ENCODE peak calls at places on chromosomes 16 and 17, in six cellular contexts. Q is RWPE1; U is endothelial cell; R is CD4-positive, alpha-beta T cell; C is heart left ventricle; D is pancreas. Y is an unnamed sample.

GRCh38 chr17:29155235-29155965 is 24.8 kb downstream of the MYO18A start:
- DNase-seq in Q (peak), U (no peak), R (peak), C (no peak), D (peak), Y (peak)

GRCh38 chr17:82366749-82367148 is 4.8 kb upstream of the UTS2R start:
- DNase-seq in Q (no peak), U (no peak), R (no peak), C (no peak), D (no peak), Y (no peak)

GRCh38 chr16:46929378-46930332 is 43.8 kb downstream of the DNAJA2 start:
- DNase-seq in Q (peak), U (peak), R (peak), C (peak), D (peak), Y (no peak)

GRCh38 chr17:75194879-75195278 is 10.6 kb upstream of the NUP85 start:
- DNase-seq in Q (no peak), U (no peak), R (no peak), C (no peak), D (no peak), Y (no peak)

GRCh38 chr16:22673463-22673862 is 140.5 kb upstream of the HS3ST2 start:
- DNase-seq in Q (no peak), U (no peak), R (no peak), C (no peak), D (no peak), Y (no peak)

GRCh38 chr17:82302498-82302963 is 14.9 kb downstream of the CD7 start:
- DNase-seq in Q (no peak), U (no peak), R (no peak), C (no peak), D (no peak), Y (no peak)

GRCh38 chr17:44005865-44006580 is 1.6 kb downstream of the NAGS start:
- DNase-seq in Q (peak), U (peak), R (peak), C (peak), D (peak), Y (no peak)

GRCh38 chr17:14301761-14302401 is 1.0 kb downstream of the HS3ST3B1 start:
- DNase-seq in Q (no peak), U (peak), R (peak), C (peak), D (peak), Y (no peak)

GRCh38 chr16:31008154-31008950 is 2.1 kb downstream of the STX1B start:
- DNase-seq in Q (no peak), U (no peak), R (no peak), C (no peak), D (no peak), Y (peak)

GRCh38 chr17:3035256-3035967 is 28.0 kb downstream of the OR1D5 start:
- DNase-seq in Q (no peak), U (no peak), R (no peak), C (no peak), D (no peak), Y (no peak)

GRCh38 chr16:22117666-22118065 is 25.3 kb downstream of the VWA3A start:
- DNase-seq in Q (peak), U (no peak), R (no peak), C (no peak), D (no peak), Y (peak)

GRCh38 chr17:18235743-18236256 is 10.4 kb downstream of the LLGL1 start:
- DNase-seq in Q (peak), U (no peak), R (no peak), C (no peak), D (no peak), Y (peak)

GRCh38 chr16:76784530-76784929 is 406.5 kb upstream of the MON1B start:
- DNase-seq in Q (no peak), U (no peak), R (no peak), C (no peak), D (no peak), Y (no peak)

GRCh38 chr17:42475121-42475520 is 16.4 kb downstream of the ATP6V0A1 start:
- DNase-seq in Q (no peak), U (no peak), R (no peak), C (no peak), D (no peak), Y (no peak)

GRCh38 chr17:70961341-70961740 is 792.0 kb downstream of the KCNJ2 start:
- DNase-seq in Q (no peak), U (no peak), R (no peak), C (no peak), D (no peak), Y (no peak)

GRCh38 chr16:86286991-86287640 is 223.2 kb upstream of the FOXF1 start:
- DNase-seq in Q (no peak), U (no peak), R (no peak), C (no peak), D (no peak), Y (no peak)

GRCh38 chr16:65828296-65828695 is 538.2 kb upstream of the CDH5 start:
- DNase-seq in Q (no peak), U (no peak), R (no peak), C (no peak), D (no peak), Y (no peak)

GRCh38 chr17:29358421-29358820 is 31.7 kb upstream of the TAOK1 start:
- DNase-seq in Q (no peak), U (no peak), R (no peak), C (no peak), D (no peak), Y (peak)

GRCh38 chr17:80891096-80892018 is 100.3 kb upstream of the CHMP6 start:
- DNase-seq in Q (peak), U (no peak), R (peak), C (peak), D (no peak), Y (peak)

GRCh38 chr16:30559690-30560089 is 1.5 kb upstream of the ZNF764 start:
- DNase-seq in Q (no peak), U (no peak), R (no peak), C (no peak), D (no peak), Y (no peak)

GRCh38 chr17:60102632-60103047 is 23.9 kb upstream of the HEATR6 start:
- DNase-seq in Q (no peak), U (peak), R (no peak), C (no peak), D (no peak), Y (peak)

GRCh38 chr17:48427598-48427997 is 2.4 kb downstream of the SKAP1 start:
- DNase-seq in Q (no peak), U (no peak), R (peak), C (no peak), D (no peak), Y (no peak)

GRCh38 chr16:81885976-81886586 is 107.0 kb downstream of the PLCG2 start:
- DNase-seq in Q (peak), U (peak), R (no peak), C (no peak), D (no peak), Y (no peak)

GRCh38 chr16:65746941-65747340 is 619.5 kb upstream of the CDH5 start:
- DNase-seq in Q (no peak), U (no peak), R (no peak), C (no peak), D (no peak), Y (no peak)

GRCh38 chr17:75003070-75003956 is 9.2 kb upstream of the MRPL58 start:
- DNase-seq in Q (no peak), U (no peak), R (no peak), C (no peak), D (no peak), Y (no peak)

GRCh38 chr17:15649861-15650391 is 30.4 kb upstream of the FBXW10B start:
- DNase-seq in Q (peak), U (no peak), R (no peak), C (no peak), D (peak), Y (peak)

GRCh38 chr16:82071421-82071820 is 36.4 kb downstream of the HSD17B2 start:
- DNase-seq in Q (no peak), U (no peak), R (no peak), C (no peak), D (no peak), Y (peak)

GRCh38 chr17:57676543-57676942 is 68.6 kb downstream of the CCDC182 start:
- DNase-seq in Q (no peak), U (no peak), R (no peak), C (no peak), D (no peak), Y (no peak)

GRCh38 chr17:43810226-43810715 is 22.7 kb downstream of the MPP3 start:
- DNase-seq in Q (no peak), U (no peak), R (no peak), C (no peak), D (no peak), Y (no peak)

GRCh38 chr16:77457046-77457445 is 22.2 kb upstream of the ADAMTS18 start:
- DNase-seq in Q (no peak), U (no peak), R (no peak), C (no peak), D (no peak), Y (no peak)

GRCh38 chr17:41556931-41557330 is 14.9 kb downstream of the KRT9 start:
- DNase-seq in Q (no peak), U (no peak), R (no peak), C (no peak), D (no peak), Y (no peak)

GRCh38 chr16:86383488-86384262 is 126.7 kb upstream of the FOXF1 start:
- DNase-seq in Q (no peak), U (no peak), R (no peak), C (no peak), D (no peak), Y (no peak)

GRCh38 chr17:83194189-83194565 is 114.8 kb downstream of the METRNL start:
- DNase-seq in Q (no peak), U (no peak), R (no peak), C (no peak), D (no peak), Y (no peak)

GRCh38 chr17:20010099-20010863 is 1.1 kb downstream of the SPECC1 start:
- DNase-seq in Q (peak), U (peak), R (no peak), C (no peak), D (peak), Y (no peak)

GRCh38 chr16:24717411-24717810 is 12.0 kb upstream of the TNRC6A start:
- DNase-seq in Q (no peak), U (no peak), R (no peak), C (no peak), D (no peak), Y (no peak)

GRCh38 chr17:49859991-49860953 is 12.4 kb upstream of the TAC4 start:
- DNase-seq in Q (no peak), U (no peak), R (no peak), C (no peak), D (no peak), Y (no peak)

GRCh38 chr17:29726721-29727252 is 104.1 kb upstream of the CORO6 start:
- DNase-seq in Q (no peak), U (peak), R (no peak), C (no peak), D (no peak), Y (peak)

DNA sequence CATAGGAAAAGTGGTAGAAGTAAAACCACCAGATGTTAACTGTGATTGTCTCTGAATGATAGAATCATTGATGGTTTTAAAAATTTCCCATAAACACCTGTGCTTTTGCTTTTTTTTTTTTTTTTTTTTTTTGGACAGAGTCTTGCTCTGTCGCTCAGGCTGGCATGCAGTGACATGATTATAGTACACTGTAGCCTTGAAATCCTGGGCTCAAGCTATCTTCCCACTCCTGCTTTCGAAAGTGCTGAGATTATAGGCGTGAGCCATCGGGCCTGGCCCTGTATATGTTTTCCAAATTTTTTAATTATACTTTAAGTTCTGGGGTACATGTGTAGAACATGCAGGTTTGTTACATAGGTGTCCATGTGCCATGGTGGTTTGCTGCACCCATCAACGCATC is 80.5 kb downstream of the NF1 start:
- DNase-seq in Q (no peak), U (no peak), R (no peak), C (no peak), D (no peak), Y (no peak)
- TF ChIP-seq CTCF in Q (no peak), U (no peak), R (no peak), C (no peak), D (no peak), Y (no peak)

DNA sequence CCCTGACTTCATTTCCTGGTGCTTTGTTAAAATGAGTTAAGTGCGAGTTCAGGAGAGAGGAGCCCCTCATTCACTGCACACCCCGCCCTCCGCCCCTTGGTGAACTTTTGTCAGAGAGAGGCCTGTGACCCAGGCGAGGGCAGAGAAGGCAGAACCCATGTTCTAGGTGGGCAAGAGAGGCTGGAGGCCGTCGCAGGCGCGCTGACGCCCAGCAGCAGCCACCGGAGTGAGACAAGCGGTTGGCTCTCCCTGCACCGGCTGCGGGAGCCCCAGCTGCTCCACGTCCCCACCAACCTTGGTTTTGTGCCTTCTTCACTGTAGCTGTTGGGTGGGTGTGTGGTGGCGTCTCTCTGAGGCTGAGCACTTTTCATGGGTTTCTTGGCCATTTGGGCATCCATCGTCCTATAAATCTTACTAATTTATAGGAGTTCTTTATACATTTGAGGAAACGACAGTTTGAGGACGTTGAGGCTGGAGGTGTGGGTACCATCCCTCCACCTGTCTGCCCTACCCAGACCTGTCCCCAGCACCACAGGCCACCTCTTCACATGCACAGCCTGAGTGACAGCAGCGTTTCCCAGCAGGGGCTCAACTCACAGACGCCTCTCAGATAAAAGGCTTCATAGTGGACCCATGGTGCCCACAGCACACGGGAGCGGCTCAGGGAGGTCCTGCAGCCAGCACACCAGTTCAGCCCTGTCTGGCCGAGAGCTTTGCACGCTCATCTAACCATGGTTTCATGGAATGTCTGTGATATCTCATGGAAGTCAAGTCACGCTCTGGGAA is 45.2 kb upstream of the CBFA2T3 start:
- DNase-seq in Q (no peak), U (no peak), R (no peak), C (no peak), D (no peak), Y (no peak)
- TF ChIP-seq CTCF in Q (no peak), U (no peak), R (no peak), C (no peak), D (no peak), Y (no peak)

DNA sequence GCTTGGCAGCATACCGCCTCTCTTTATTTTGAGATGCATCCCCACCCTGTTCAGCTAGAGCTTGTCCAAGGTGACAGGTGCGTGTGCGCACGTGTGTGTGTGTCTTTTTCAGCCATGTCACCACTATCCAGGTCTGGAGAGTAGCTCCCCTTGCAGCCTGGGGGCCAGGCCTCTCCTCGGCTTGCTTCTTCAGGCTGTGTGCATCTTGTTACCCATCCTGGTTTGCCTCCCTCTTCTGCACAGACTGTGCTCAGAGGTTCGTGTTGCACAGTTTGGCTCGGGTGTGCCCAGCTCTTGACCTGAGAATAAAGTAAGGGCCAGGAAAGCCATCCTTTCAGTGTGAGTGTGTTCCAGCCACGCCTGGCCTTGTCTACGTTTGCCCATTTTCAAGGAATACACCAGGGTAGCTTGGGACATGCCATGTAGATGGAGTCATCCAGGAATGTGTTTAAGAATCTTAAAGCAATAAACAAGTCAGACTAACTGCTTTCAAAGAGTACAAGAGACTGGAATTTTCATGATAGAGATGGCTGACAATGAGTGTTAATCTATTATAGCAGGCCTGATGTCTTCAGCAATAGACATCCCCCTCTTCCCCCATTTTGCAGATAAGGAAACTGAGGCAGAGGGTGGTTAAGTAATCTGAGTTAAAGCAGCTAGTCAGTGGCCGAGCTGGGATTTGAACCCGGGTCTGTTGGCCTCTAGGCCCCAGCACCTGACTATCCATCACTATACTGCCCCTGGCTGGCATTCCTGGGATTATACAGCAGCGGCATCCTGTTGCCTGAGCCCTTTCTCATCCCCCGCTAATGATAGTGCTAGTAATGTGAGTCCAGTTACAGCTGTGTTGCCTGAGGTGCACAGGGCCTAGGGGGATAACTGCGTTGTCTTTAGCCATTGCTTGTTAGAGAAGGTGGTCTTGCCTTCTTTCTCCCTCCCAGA is 77.9 kb downstream of the KSR1 start:
- DNase-seq in Q (peak), U (no peak), R (no peak), C (no peak), D (no peak), Y (peak)
- TF ChIP-seq CTCF in Q (no peak), U (no peak), R (no peak), C (no peak), D (no peak), Y (no peak)

GRCh38 chr16:3174618-3175148 is 13.3 kb upstream of the OR1F1 start:
- DNase-seq in Q (no peak), U (no peak), R (no peak), C (peak), D (no peak), Y (no peak)
- TF ChIP-seq CTCF in Q (no peak), U (no peak), R (no peak), C (no peak), D (no peak), Y (no peak)

Y was measured in foreskin keratinocyte.